ENCODE peak calls at places on chromosomes 13 and 19, in six cellular contexts. One of them, this sample, is unnamed.

GRCh38 chr19:2458054-2458453 is 1.3 kb upstream of the LMNB2 start:
- DNase-seq in cardiac muscle cell: no peak
- DNase-seq in nephron progenitor cell: no peak
- DNase-seq in posterior cingulate gyrus: no peak
- DNase-seq in GM04504: no peak
- DNase-seq in fibroblast of pulmonary artery: no peak
- DNase-seq in this sample: no peak

GRCh38 chr13:44024496-44025155 is 144.9 kb downstream of the LACC1 start:
- DNase-seq in posterior cingulate gyrus: no peak
- DNase-seq in cardiac muscle cell: no peak
- DNase-seq in fibroblast of pulmonary artery: no peak
- DNase-seq in GM04504: no peak
- DNase-seq in nephron progenitor cell: no peak
- DNase-seq in this sample: no peak

GRCh38 chr19:34269968-34270621 is 15.7 kb downstream of the GARRE1 start:
- DNase-seq in cardiac muscle cell: no peak
- DNase-seq in fibroblast of pulmonary artery: peak
- DNase-seq in posterior cingulate gyrus: no peak
- DNase-seq in GM04504: peak
- DNase-seq in nephron progenitor cell: peak
- DNase-seq in this sample: no peak

GRCh38 chr19:46081928-46082727 is 41.3 kb upstream of the IGFL4 start:
- DNase-seq in fibroblast of pulmonary artery: peak
- DNase-seq in nephron progenitor cell: peak
- DNase-seq in GM04504: peak
- DNase-seq in cardiac muscle cell: peak
- DNase-seq in posterior cingulate gyrus: no peak
- DNase-seq in this sample: no peak

GRCh38 chr13:84032116-84032515 is 149.8 kb upstream of the SLITRK1 start:
- DNase-seq in nephron progenitor cell: no peak
- DNase-seq in fibroblast of pulmonary artery: no peak
- DNase-seq in cardiac muscle cell: no peak
- DNase-seq in posterior cingulate gyrus: no peak
- DNase-seq in GM04504: no peak
- DNase-seq in this sample: no peak

GRCh38 chr19:38710928-38711725 is 33.1 kb downstream of the CAPN12 start:
- DNase-seq in nephron progenitor cell: no peak
- DNase-seq in posterior cingulate gyrus: no peak
- DNase-seq in cardiac muscle cell: no peak
- DNase-seq in GM04504: no peak
- DNase-seq in fibroblast of pulmonary artery: no peak
- DNase-seq in this sample: no peak

GRCh38 chr13:46045424-46045823 is 7.1 kb downstream of the ZC3H13 start:
- DNase-seq in fibroblast of pulmonary artery: no peak
- DNase-seq in nephron progenitor cell: no peak
- DNase-seq in posterior cingulate gyrus: no peak
- DNase-seq in cardiac muscle cell: no peak
- DNase-seq in GM04504: no peak
- DNase-seq in this sample: no peak

GRCh38 chr13:24168392-24168750 is 7.9 kb downstream of the SPATA13 start:
- DNase-seq in posterior cingulate gyrus: no peak
- DNase-seq in cardiac muscle cell: no peak
- DNase-seq in nephron progenitor cell: no peak
- DNase-seq in GM04504: no peak
- DNase-seq in fibroblast of pulmonary artery: no peak
- DNase-seq in this sample: no peak

GRCh38 chr13:36515466-36515865 is 83.2 kb downstream of the CCNA1 start:
- DNase-seq in cardiac muscle cell: no peak
- DNase-seq in posterior cingulate gyrus: no peak
- DNase-seq in nephron progenitor cell: no peak
- DNase-seq in GM04504: no peak
- DNase-seq in fibroblast of pulmonary artery: no peak
- DNase-seq in this sample: no peak

GRCh38 chr19:51144482-51145045 is 2.5 kb downstream of the SIGLEC7 start:
- DNase-seq in fibroblast of pulmonary artery: no peak
- DNase-seq in cardiac muscle cell: no peak
- DNase-seq in posterior cingulate gyrus: no peak
- DNase-seq in GM04504: no peak
- DNase-seq in nephron progenitor cell: no peak
- DNase-seq in this sample: peak